ENCODE peak calls at places on chromosomes 7 and 10, in five cellular contexts. J is occipital lobe; I is ELF-1; O is CD8-positive, alpha-beta memory T cell; P is spleen. B is an unnamed sample.
A peak's percentile ranks its signal among the peaks of the same experiment; 100 is the strongest.

GRCh38 chr7:41108821-41109220 is 594.1 kb downstream of the INHBA start:
- DNase-seq in J (no peak), I (no peak), O (no peak), P (no peak), B (no peak)

GRCh38 chr10:68271104-68271882 is 39.4 kb upstream of the ATOH7 start:
- DNase-seq in J (no peak), I (peak; percentile 23), O (no peak), P (no peak), B (no peak)

GRCh38 chr7:35725280-35725680 is 30.3 kb upstream of the HERPUD2 start:
- DNase-seq in J (no peak), I (no peak), O (peak; percentile 57), P (peak; percentile 89), B (peak; percentile 69)

GRCh38 chr7:45972629-45973312 is 51.7 kb upstream of the IGFBP3 start:
- DNase-seq in J (no peak), I (no peak), O (no peak), P (no peak), B (peak; percentile 6)

GRCh38 chr10:110013615-110014293 is 6.0 kb downstream of the ADD3 start:
- DNase-seq in J (no peak), I (peak; percentile 35), O (no peak), P (no peak), B (no peak)

GRCh38 chr7:69335331-69335730 is 262.9 kb upstream of the AUTS2 start:
- DNase-seq in J (no peak), I (no peak), O (no peak), P (no peak), B (no peak)

GRCh38 chr7:151089893-151090730 is 3.8 kb downstream of the AGAP3 start:
- DNase-seq in J (no peak), I (no peak), O (no peak), P (no peak), B (no peak)

GRCh38 chr10:46223626-46224413 is 63.0 kb upstream of the ANTXRL start:
- DNase-seq in J (no peak), I (no peak), O (no peak), P (peak; percentile 44), B (no peak)

GRCh38 chr7:64643567-64643966 is 22.4 kb upstream of the ZNF107 start:
- DNase-seq in J (no peak), I (no peak), O (no peak), P (no peak), B (no peak)

GRCh38 chr7:73833251-73833919 is 2.6 kb downstream of the CLDN4 start:
- DNase-seq in J (no peak), I (peak; percentile 88), O (no peak), P (no peak), B (no peak)

B was measured in GM10248.